ENCODE peak calls at places on chromosome 10, in five cellular contexts. One of them, this sample, is unnamed.

GRCh38 chr10:48317321-48317990 is 11.0 kb downstream of the MAPK8 start:
- DNase-seq in body of pancreas: no peak
- DNase-seq in ovary: no peak
- DNase-seq in astrocyte: peak; percentile 20
- DNase-seq in upper lobe of right lung: no peak
- DNase-seq in this sample: no peak

GRCh38 chr10:79438021-79438698 is 7.3 kb downstream of the ZCCHC24 start:
- DNase-seq in body of pancreas: no peak
- DNase-seq in ovary: peak; percentile 15
- DNase-seq in astrocyte: no peak
- DNase-seq in upper lobe of right lung: peak; percentile 56
- DNase-seq in this sample: no peak

GRCh38 chr10:131035779-131036178 is 275.7 kb downstream of the TCERG1L start:
- DNase-seq in body of pancreas: no peak
- DNase-seq in ovary: no peak
- DNase-seq in astrocyte: no peak
- DNase-seq in upper lobe of right lung: no peak
- DNase-seq in this sample: no peak

GRCh38 chr10:105963450-105963849 is 1201.1 kb downstream of the SORCS1 start:
- DNase-seq in body of pancreas: no peak
- DNase-seq in ovary: no peak
- DNase-seq in astrocyte: no peak
- DNase-seq in upper lobe of right lung: no peak
- DNase-seq in this sample: no peak

GRCh38 chr10:51314079-51314835 is 240.0 kb downstream of the PRKG1 start:
- DNase-seq in body of pancreas: no peak
- DNase-seq in ovary: no peak
- DNase-seq in astrocyte: no peak
- DNase-seq in upper lobe of right lung: no peak
- DNase-seq in this sample: no peak

GRCh38 chr10:86642499-86642898 is 11.8 kb upstream of the OPN4 start:
- DNase-seq in body of pancreas: no peak
- DNase-seq in ovary: no peak
- DNase-seq in astrocyte: peak; percentile 23
- DNase-seq in upper lobe of right lung: no peak
- DNase-seq in this sample: no peak

GRCh38 chr10:48804740-48805182 is 120.1 kb downstream of the WDFY4 start:
- DNase-seq in body of pancreas: no peak
- DNase-seq in ovary: no peak
- DNase-seq in astrocyte: no peak
- DNase-seq in upper lobe of right lung: no peak
- DNase-seq in this sample: no peak

GRCh38 chr10:4661572-4662255 is 164.3 kb upstream of the AKR1E2 start:
- DNase-seq in body of pancreas: no peak
- DNase-seq in ovary: peak; percentile 29
- DNase-seq in astrocyte: no peak
- DNase-seq in upper lobe of right lung: peak; percentile 73
- DNase-seq in this sample: no peak

GRCh38 chr10:123807444-123808035 is 84.1 kb downstream of the CPXM2 start:
- DNase-seq in body of pancreas: no peak
- DNase-seq in ovary: no peak
- DNase-seq in astrocyte: no peak
- DNase-seq in upper lobe of right lung: no peak
- DNase-seq in this sample: no peak

GRCh38 chr10:130804778-130805634 is 506.5 kb downstream of the TCERG1L start:
- DNase-seq in body of pancreas: no peak
- DNase-seq in ovary: no peak
- DNase-seq in astrocyte: no peak
- DNase-seq in upper lobe of right lung: peak; percentile 30
- DNase-seq in this sample: no peak

GRCh38 chr10:62819521-62819920 is 3.4 kb upstream of the EGR2 start:
- DNase-seq in body of pancreas: no peak
- DNase-seq in ovary: no peak
- DNase-seq in astrocyte: peak; percentile 13
- DNase-seq in upper lobe of right lung: no peak
- DNase-seq in this sample: no peak

GRCh38 chr10:61859786-61860185 is 41.7 kb upstream of the ARID5B start:
- DNase-seq in body of pancreas: no peak
- DNase-seq in ovary: no peak
- DNase-seq in astrocyte: no peak
- DNase-seq in upper lobe of right lung: no peak
- DNase-seq in this sample: no peak

GRCh38 chr10:112713411-112713810 is 236.6 kb upstream of the TCF7L2 start:
- DNase-seq in body of pancreas: no peak
- DNase-seq in ovary: no peak
- DNase-seq in astrocyte: peak; percentile 33
- DNase-seq in upper lobe of right lung: no peak
- DNase-seq in this sample: no peak

GRCh38 chr10:7046615-7047014 is 364.2 kb downstream of the SFMBT2 start:
- DNase-seq in body of pancreas: no peak
- DNase-seq in ovary: no peak
- DNase-seq in astrocyte: no peak
- DNase-seq in upper lobe of right lung: no peak
- DNase-seq in this sample: no peak

GRCh38 chr10:125592897-125593296 is 90.1 kb downstream of the TEX36 start:
- DNase-seq in body of pancreas: no peak
- DNase-seq in ovary: no peak
- DNase-seq in astrocyte: no peak
- DNase-seq in upper lobe of right lung: no peak
- DNase-seq in this sample: no peak

GRCh38 chr10:2137549-2138174 is 400.3 kb upstream of the ADARB2 start:
- DNase-seq in body of pancreas: no peak
- DNase-seq in ovary: no peak
- DNase-seq in astrocyte: no peak
- DNase-seq in upper lobe of right lung: no peak
- DNase-seq in this sample: no peak

GRCh38 chr10:93080350-93081046 is 6.8 kb downstream of the CYP26A1 start:
- DNase-seq in body of pancreas: peak; percentile 52
- DNase-seq in ovary: peak; percentile 22
- DNase-seq in astrocyte: peak; percentile 36
- DNase-seq in upper lobe of right lung: no peak
- DNase-seq in this sample: no peak

GRCh38 chr10:99535764-99536399 is 3.1 kb downstream of the NKX2-3 start:
- DNase-seq in body of pancreas: no peak
- DNase-seq in ovary: no peak
- DNase-seq in astrocyte: no peak
- DNase-seq in upper lobe of right lung: no peak
- DNase-seq in this sample: no peak

GRCh38 chr10:33588974-33589600 is 254.6 kb upstream of the NRP1 start:
- DNase-seq in body of pancreas: no peak
- DNase-seq in ovary: no peak
- DNase-seq in astrocyte: no peak
- DNase-seq in upper lobe of right lung: no peak
- DNase-seq in this sample: no peak

GRCh38 chr10:117370205-117370604 is 5.0 kb downstream of the PDZD8 start:
- DNase-seq in body of pancreas: no peak
- DNase-seq in ovary: no peak
- DNase-seq in astrocyte: peak; percentile 77
- DNase-seq in upper lobe of right lung: no peak
- DNase-seq in this sample: no peak

GRCh38 chr10:20446794-20447193 is 450.3 kb downstream of the NEBL start:
- DNase-seq in body of pancreas: no peak
- DNase-seq in ovary: no peak
- DNase-seq in astrocyte: no peak
- DNase-seq in upper lobe of right lung: no peak
- DNase-seq in this sample: no peak

GRCh38 chr10:63738410-63738809 is 217.2 kb downstream of the REEP3 start:
- DNase-seq in body of pancreas: no peak
- DNase-seq in ovary: peak; percentile 26
- DNase-seq in astrocyte: peak; percentile 57
- DNase-seq in upper lobe of right lung: no peak
- DNase-seq in this sample: no peak

GRCh38 chr10:7084255-7085005 is 326.4 kb downstream of the SFMBT2 start:
- DNase-seq in body of pancreas: no peak
- DNase-seq in ovary: no peak
- DNase-seq in astrocyte: peak; percentile 33
- DNase-seq in upper lobe of right lung: no peak
- DNase-seq in this sample: no peak

DNA sequence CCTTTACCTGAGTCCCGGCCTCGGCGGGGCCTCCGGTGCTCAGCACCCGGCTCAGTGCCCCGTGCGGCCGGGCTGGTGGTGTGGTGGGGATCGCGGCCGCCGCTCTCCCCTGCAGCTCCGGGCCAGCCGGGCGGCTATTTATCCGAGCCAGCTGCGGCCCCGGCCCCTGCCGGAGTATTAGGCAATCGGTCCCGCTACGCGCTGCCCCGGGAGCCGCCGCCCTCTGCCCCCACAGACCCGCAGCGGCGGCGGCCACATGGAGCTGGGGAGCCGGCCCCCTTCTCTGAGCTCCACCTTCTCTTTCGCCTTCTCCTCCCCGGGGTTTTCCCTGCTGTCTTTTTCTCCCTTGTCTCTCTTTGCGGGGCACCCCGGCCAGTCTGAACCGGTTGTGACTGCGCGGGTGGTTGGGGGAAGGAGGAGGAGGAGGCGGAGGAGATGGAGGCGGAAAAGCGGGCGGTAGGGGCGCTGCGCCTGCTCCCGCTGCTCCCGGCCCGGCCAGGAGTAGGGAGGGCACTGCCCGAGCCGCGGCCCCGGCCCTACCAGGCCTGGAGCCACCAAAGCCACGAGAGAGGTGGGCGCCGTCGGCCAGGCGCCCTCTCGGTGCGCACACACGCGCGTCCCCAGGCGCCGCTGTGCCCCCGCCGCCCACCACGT is at the start of gene SLC16A9:
- DNase-seq in body of pancreas: peak; percentile 55
- DNase-seq in ovary: peak; percentile 84
- DNase-seq in astrocyte: peak; percentile 42
- DNase-seq in upper lobe of right lung: peak; percentile 73
- DNase-seq in this sample: no peak
- TF ChIP-seq CTCF in body of pancreas: no peak
- TF ChIP-seq CTCF in ovary: peak; percentile 41
- TF ChIP-seq CTCF in astrocyte: peak; percentile 2
- TF ChIP-seq CTCF in upper lobe of right lung: peak; percentile 34
- TF ChIP-seq CTCF in this sample: peak; percentile 38

GRCh38 chr10:89836840-89837172 is 135.4 kb downstream of the KIF20B start:
- DNase-seq in body of pancreas: no peak
- DNase-seq in ovary: no peak
- DNase-seq in astrocyte: no peak
- DNase-seq in upper lobe of right lung: no peak
- DNase-seq in this sample: no peak
- H3K4me3 ChIP-seq in body of pancreas: peak overlapping the region; percentile 12
- H3K4me3 ChIP-seq in ovary: peak overlapping the region; percentile 37
- H3K4me3 ChIP-seq in astrocyte: peak overlapping the region; percentile 66
- H3K4me3 ChIP-seq in upper lobe of right lung: peak overlapping the region; percentile 76
- H3K4me3 ChIP-seq in this sample: peak overlapping the region; percentile 56

GRCh38 chr10:71515531-71516172 is 118.9 kb downstream of the CDH23 start:
- DNase-seq in body of pancreas: no peak
- DNase-seq in ovary: no peak
- DNase-seq in astrocyte: no peak
- DNase-seq in upper lobe of right lung: no peak
- DNase-seq in this sample: no peak

GRCh38 chr10:71516890-71517289 is 120.2 kb downstream of the CDH23 start:
- DNase-seq in body of pancreas: no peak
- DNase-seq in ovary: no peak
- DNase-seq in astrocyte: no peak
- DNase-seq in upper lobe of right lung: no peak
- DNase-seq in this sample: no peak

GRCh38 chr10:71520042-71520441 is 123.3 kb downstream of the CDH23 start:
- DNase-seq in body of pancreas: no peak
- DNase-seq in ovary: no peak
- DNase-seq in astrocyte: peak; percentile 57
- DNase-seq in upper lobe of right lung: no peak
- DNase-seq in this sample: no peak

GRCh38 chr10:71513896-71514295 is 117.2 kb downstream of the CDH23 start:
- DNase-seq in body of pancreas: no peak
- DNase-seq in ovary: no peak
- DNase-seq in astrocyte: no peak
- DNase-seq in upper lobe of right lung: no peak
- DNase-seq in this sample: no peak

DNA sequence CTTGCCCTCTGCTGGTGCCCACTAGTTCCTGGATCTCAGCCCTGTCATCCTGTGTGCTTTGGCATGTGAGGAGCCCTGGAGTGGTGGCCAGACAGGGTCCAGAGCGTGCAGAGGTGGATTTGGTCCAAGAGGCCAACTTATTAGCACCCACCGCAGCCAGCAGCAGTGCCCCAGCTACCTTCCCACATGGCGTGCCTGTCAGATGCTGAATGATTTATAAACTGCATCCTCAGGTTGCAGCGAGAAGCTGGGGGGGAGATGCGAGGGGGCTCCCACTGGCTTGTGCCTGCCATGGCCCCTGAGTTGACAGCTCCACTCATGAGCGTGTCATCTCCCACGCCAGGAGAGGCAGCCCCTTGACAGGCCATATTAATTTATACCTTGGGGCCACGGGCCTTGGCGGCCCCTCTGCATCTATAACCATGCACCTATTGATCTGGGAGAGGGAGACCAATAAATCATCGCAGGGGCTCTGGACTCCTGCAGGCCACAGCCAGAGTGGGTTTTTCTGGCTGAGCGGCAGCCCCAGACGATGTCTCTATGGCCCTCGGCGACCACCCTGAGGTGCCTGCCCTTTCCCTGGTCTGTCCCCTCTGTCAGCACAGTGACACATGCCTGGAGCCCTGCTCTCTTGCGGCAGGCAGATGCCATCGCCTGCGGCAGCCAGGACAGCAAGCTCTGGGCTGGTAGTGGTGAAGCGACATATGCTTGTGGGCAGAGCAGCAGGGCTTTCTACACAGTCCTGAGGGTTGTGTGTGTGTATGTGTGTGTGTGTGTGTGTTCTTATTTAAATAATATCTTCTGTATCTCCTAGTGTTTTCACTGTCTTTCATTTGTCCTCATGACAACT is 120.8 kb downstream of the CDH23 start:
- DNase-seq in body of pancreas: no peak
- DNase-seq in ovary: no peak
- DNase-seq in astrocyte: no peak
- DNase-seq in upper lobe of right lung: no peak
- DNase-seq in this sample: no peak
- TF ChIP-seq CTCF in body of pancreas: no peak
- TF ChIP-seq CTCF in ovary: no peak
- TF ChIP-seq CTCF in astrocyte: no peak
- TF ChIP-seq CTCF in upper lobe of right lung: no peak
- TF ChIP-seq CTCF in this sample: no peak

DNA sequence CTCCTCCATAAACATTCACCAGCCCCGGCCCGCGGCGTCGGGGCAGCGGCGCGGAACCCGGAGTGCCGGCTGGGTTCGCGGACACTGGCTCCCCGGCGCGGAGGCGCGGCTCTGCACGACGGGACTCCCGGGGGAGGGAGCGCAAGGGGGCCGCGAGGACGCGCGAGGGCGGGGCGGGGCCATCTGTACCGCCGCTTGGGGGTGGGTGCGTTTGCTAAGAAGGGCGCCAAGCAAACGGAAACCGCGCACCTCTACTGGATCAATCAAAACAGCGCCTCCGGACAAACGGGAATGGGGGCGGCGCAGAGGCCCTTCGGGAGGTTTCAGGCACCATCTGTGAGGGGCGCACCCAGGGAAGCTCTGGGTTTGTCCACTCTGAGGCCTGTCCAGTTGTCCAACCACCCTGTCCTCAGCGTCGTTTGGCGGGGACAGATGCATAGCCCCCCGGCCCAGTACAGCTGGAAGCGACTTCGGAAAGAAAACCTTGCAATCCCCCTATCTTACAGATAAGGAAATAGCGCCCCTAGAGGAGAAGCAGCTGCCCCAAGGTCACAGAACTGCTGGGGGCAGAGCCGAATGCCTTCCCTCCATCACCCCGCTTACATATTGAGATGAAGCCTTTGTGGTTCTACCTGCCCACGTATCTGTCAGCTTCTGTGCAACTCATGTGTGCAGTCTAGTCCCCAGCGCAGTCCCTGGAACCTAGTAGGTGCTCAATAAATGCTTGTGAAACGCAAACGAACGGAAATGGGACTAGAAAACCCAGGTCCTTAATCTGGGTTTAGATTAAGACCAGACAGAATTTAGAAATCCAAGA is 10.7 kb upstream of the SLIT1 start:
- DNase-seq in body of pancreas: peak; percentile 21
- DNase-seq in ovary: peak; percentile 38
- DNase-seq in astrocyte: peak; percentile 14
- DNase-seq in upper lobe of right lung: peak; percentile 75
- DNase-seq in this sample: peak; percentile 21
- H3K4me3 ChIP-seq in body of pancreas: no peak overlapping the region
- H3K4me3 ChIP-seq in ovary: peak overlapping the region; percentile 11
- H3K4me3 ChIP-seq in astrocyte: peak overlapping the region; percentile 60
- H3K4me3 ChIP-seq in upper lobe of right lung: peak overlapping the region; percentile 53
- H3K4me3 ChIP-seq in this sample: peak overlapping the region; percentile 57

This sample was measured in retinal pigment epithelial cell.